ENCODE peak calls at places on chromosomes 12 and 14, in seven cellular contexts. T, X, H, M, D, I and U are unnamed samples.

GRCh38 chr14:71776463-71777359 is 155.5 kb upstream of the RGS6 start:
- DNase-seq in T (no peak), X (no peak), H (no peak), M (no peak), D (no peak), I (peak; percentile 19), U (no peak)

GRCh38 chr12:124497658-124498057 is 69.8 kb downstream of the NCOR2 start:
- DNase-seq in T (no peak), X (peak; percentile 84), H (peak; percentile 35), M (no peak), D (peak; percentile 74), I (peak; percentile 77), U (no peak)

GRCh38 chr12:113242560-113242959 is 21.3 kb downstream of the TPCN1 start:
- DNase-seq in T (no peak), X (no peak), H (no peak), M (no peak), D (no peak), I (no peak), U (no peak)

GRCh38 chr12:7327913-7328312 is 24.0 kb downstream of the ACSM4 start:
- DNase-seq in T (no peak), X (no peak), H (no peak), M (no peak), D (no peak), I (no peak), U (no peak)

GRCh38 chr12:44015333-44015941 is 179.6 kb downstream of the TMEM117 start:
- DNase-seq in T (peak; percentile 34), X (no peak), H (peak; percentile 70), M (no peak), D (peak; percentile 67), I (peak; percentile 78), U (no peak)

GRCh38 chr12:129877383-129877782 is 26.4 kb downstream of the TMEM132D start:
- DNase-seq in T (no peak), X (no peak), H (no peak), M (no peak), D (no peak), I (no peak), U (no peak)

GRCh38 chr14:103443106-103443505 is 57.9 kb downstream of the MARK3 start:
- DNase-seq in T (no peak), X (no peak), H (no peak), M (no peak), D (no peak), I (no peak), U (no peak)

GRCh38 chr12:57621497-57622292 is 10.5 kb downstream of the ARHGEF25 start:
- DNase-seq in T (peak; percentile 15), X (peak; percentile 50), H (peak; percentile 75), M (peak; percentile 74), D (no peak), I (peak; percentile 53), U (no peak)

GRCh38 chr12:46386360-46386867 is 13.8 kb upstream of the SLC38A2 start:
- DNase-seq in T (no peak), X (no peak), H (no peak), M (no peak), D (peak; percentile 98), I (peak; percentile 95), U (no peak)

DNA sequence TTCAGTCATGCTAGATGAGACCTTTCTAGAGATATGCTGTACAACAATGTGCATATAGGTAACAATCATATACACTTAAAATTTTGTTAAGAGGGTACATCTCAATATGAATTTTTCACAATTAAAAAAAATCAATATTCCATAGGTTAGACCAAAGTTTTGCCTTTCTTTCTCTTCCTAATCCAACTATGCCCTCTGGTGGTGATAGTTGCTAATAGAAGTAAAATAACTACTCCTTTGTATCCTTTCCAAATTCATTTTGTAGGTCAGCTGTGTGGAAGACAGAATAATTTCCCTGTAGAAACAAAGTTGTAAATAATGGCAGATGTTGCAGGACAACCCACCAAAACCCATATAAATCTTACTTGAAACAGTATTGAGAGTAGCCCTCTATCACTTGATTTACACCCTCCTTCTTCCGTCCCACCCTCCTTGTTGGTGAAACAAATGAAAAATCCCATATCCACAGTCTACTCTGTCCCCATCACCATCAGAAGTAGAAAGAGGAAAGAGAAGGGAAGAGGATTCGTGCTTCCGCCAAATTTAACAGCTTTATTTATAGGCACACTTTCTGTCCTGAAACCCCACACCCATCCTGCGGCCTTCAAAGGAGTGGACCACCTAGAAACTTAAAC is 34.2 kb upstream of the KICS2 start:
- DNase-seq in T (peak; percentile 33), X (no peak), H (peak; percentile 80), M (no peak), D (peak; percentile 54), I (peak; percentile 81), U (no peak)
- TF ChIP-seq CTCF in T (peak; percentile 42), X (peak; percentile 84), H (peak; percentile 74), M (peak; percentile 71), D (peak; percentile 31), I (peak; percentile 54), U (peak; percentile 68)

GRCh38 chr12:28121433-28121832 is 68.8 kb upstream of the CCDC91 start:
- DNase-seq in T (no peak), X (no peak), H (no peak), M (no peak), D (no peak), I (no peak), U (no peak)
- H3K4me3 ChIP-seq in T (no peak overlapping the region), X (no peak overlapping the region), H (no peak overlapping the region), M (no peak overlapping the region), D (no peak overlapping the region), I (no peak overlapping the region), U (no peak overlapping the region)

GRCh38 chr12:114683709-114684097 is 272 bp downstream of the TBX3 start:
- DNase-seq in T (no peak), X (no peak), H (no peak), M (no peak), D (no peak), I (no peak), U (no peak)

GRCh38 chr12:114682101-114682919 is 1.7 kb downstream of the TBX3 start:
- DNase-seq in T (no peak), X (no peak), H (no peak), M (no peak), D (no peak), I (no peak), U (no peak)

GRCh38 chr12:114684098-114684869 is at the start of gene TBX3:
- DNase-seq in T (peak; percentile 98), X (peak; percentile 81), H (peak; percentile 99), M (peak; percentile 85), D (peak; percentile 74), I (peak; percentile 99), U (peak; percentile 21)

GRCh38 chr12:114684870-114685273 is 897 bp upstream of the TBX3 start:
- DNase-seq in T (no peak), X (no peak), H (no peak), M (no peak), D (no peak), I (no peak), U (no peak)

DNA sequence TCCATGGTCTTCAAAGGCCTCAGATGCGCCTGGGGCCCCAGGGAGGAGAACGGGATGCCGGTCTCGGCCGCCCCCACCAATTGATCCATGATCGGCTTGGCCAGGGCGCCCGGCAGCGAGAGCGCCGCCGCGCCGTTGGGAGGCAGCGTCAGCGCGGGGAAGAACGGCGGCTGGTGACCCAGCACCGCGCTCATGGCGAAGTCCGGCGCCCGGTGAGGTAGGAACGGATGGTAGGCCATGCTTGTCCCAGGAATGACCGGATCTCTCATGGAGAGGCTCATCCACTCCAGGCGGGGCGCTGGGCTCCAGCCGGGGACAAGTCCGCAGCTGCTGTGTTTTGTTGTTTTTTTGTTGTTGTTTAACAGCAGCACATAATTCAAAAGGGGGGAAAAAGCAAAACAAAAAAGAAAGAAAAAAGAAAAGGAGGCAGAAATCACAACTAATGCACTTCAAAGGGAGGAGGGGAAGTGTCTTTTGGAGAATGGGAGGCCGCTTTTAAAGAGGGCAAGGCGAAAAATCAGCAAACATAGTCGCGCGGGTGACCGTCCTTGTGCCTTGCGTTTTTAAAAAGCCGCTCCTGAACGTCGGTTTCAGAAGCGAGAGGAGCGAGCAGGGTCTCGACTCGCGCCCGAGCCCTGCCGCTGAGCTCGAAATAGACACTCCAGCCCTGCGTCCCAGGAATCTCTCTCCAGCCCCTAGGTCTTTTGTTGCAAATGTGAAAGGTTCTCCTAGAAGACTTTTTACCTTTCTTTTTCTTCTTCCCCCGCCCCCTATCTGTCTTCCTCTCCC is 861 bp downstream of the TBX3 start:
- DNase-seq in T (no peak), X (no peak), H (no peak), M (no peak), D (no peak), I (no peak), U (no peak)
- TF ChIP-seq CTCF in T (no peak), X (no peak), H (no peak), M (no peak), D (no peak), I (no peak), U (no peak)

GRCh38 chr12:50050119-50050385 is 7.3 kb upstream of the ASIC1 start:
- DNase-seq in T (no peak), X (no peak), H (no peak), M (peak; percentile 14), D (no peak), I (no peak), U (no peak)
- H3K4me3 ChIP-seq in T (no peak overlapping the region), X (no peak overlapping the region), H (no peak overlapping the region), M (peak overlapping the region; percentile 39), D (no peak overlapping the region), I (no peak overlapping the region), U (peak overlapping the region; percentile 35)

GRCh38 chr12:41619705-41620104 is 431.6 kb downstream of the PDZRN4 start:
- DNase-seq in T (no peak), X (no peak), H (no peak), M (no peak), D (no peak), I (no peak), U (no peak)
- TF ChIP-seq CTCF in T (no peak), X (no peak), H (no peak), M (no peak), D (no peak), I (no peak), U (no peak)

DNA sequence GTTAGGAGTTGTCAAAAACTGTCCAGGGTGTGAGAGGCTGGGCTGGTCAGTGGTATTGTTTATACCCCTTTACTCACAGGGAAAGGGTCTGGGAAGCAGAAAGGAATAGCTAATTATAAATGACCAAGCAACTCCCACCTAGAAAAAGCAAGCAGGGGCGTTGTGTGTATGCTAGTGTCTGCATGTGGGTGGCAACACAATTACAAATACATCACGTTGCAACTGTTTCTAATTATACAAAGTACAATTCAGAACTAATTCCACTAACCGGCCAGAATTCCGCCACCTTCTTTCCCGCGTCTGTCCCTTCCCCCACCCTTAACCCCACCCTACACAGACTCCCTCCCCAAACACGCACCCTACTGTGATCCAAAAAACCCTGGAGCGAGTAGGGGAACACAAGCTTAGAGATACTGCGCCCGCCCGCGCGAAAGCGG is 2.2 kb downstream of the DPF3 start:
- DNase-seq in T (no peak), X (no peak), H (no peak), M (no peak), D (no peak), I (no peak), U (no peak)
- H3K4me3 ChIP-seq in T (no peak overlapping the region), X (no peak overlapping the region), H (peak overlapping the region; percentile 45), M (peak overlapping the region; percentile 83), D (peak overlapping the region; percentile 60), I (peak overlapping the region; percentile 89), U (no peak overlapping the region)